ENCODE peak calls at places on chromosomes 1 and 21, in four cellular contexts. F is neuronal stem cell, J is left ventricle myocardium inferior, G is OCI-LY7. U is an unnamed sample. For H3K4me1 and H3K36me3, the result is how much of the 10 kb centered on the place peaks cover.

GRCh38 chr1:53769780-53770179 is 30.8 kb upstream of the GLIS1 start:
- DNase-seq in F (no peak), J (no peak), G (no peak), U (no peak)

GRCh38 chr1:12447849-12448312 is 170.1 kb downstream of the DHRS3 start:
- DNase-seq in F (no peak), J (no peak), G (no peak), U (no peak)

GRCh38 chr1:39776400-39776713 is 5.2 kb upstream of the OXCT2 start:
- DNase-seq in F (no peak), J (no peak), G (peak), U (no peak)

GRCh38 chr1:169928438-169929209 is 34.9 kb upstream of the SCYL3 start:
- DNase-seq in F (peak), J (no peak), G (peak), U (no peak)

GRCh38 chr1:172917972-172918371 is 132.8 kb downstream of the TNFSF18 start:
- DNase-seq in F (no peak), J (no peak), G (no peak), U (no peak)

GRCh38 chr1:46822248-46822826 is 23.5 kb downstream of the CYP4B1 start:
- DNase-seq in F (no peak), J (no peak), G (no peak), U (no peak)

GRCh38 chr1:39576016-39576657 is 453 bp downstream of the PABPC4 start:
- DNase-seq in F (peak), J (peak), G (peak), U (peak)

GRCh38 chr1:204940591-204940990 is 69.9 kb downstream of the NFASC start:
- DNase-seq in F (no peak), J (no peak), G (no peak), U (no peak)

GRCh38 chr1:56477164-56478111 is 101.9 kb downstream of the PLPP3 start:
- DNase-seq in F (peak), J (peak), G (no peak), U (no peak)

GRCh38 chr21:45850181-45850580 is 131.4 kb upstream of the COL6A1 start:
- DNase-seq in F (no peak), J (no peak), G (no peak), U (no peak)

GRCh38 chr21:23853796-23854379 is 1753.4 kb downstream of the MRPL39 start:
- DNase-seq in F (peak), J (no peak), G (peak), U (no peak)

GRCh38 chr1:15950763-15951295 is 25.1 kb downstream of the ZBTB17 start:
- DNase-seq in F (no peak), J (no peak), G (no peak), U (peak)
- H3K4me1 ChIP-seq in F (under half), J (half or more), G (under half), U (under half)

GRCh38 chr1:150479927-150480352 is 7.3 kb upstream of the TARS2 start:
- DNase-seq in F (no peak), J (no peak), G (no peak), U (no peak)
- H3K36me3 ChIP-seq in F (under half), J (under half), G (under half), U (under half)

DNA sequence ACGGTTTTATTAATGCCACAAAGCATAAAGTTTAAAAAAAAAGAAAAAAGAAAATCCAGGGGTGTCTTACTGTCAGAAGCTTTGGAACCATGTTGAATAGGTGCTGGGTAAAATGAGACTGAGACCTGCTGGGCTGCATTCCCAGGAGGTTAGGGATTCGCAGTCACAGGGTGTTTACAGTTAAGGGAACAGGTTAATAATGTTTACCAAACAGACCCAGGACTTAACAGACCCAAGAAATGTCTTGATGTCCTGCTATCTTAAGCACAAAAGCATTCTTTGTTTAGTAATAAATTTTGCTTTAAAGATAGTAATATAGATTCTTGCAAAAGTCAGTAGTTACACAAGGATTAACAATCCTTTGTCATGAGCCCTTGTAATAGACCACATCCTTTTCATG is 54.7 kb downstream of the OLFML3 start:
- DNase-seq in F (no peak), J (no peak), G (no peak), U (no peak)
- H3K4me1 ChIP-seq in F (under half), J (under half), G (under half), U (under half)

GRCh38 chr1:27806758-27807157 is 23.8 kb upstream of the PPP1R8 start:
- DNase-seq in F (no peak), J (no peak), G (no peak), U (no peak)

GRCh38 chr1:27807385-27807784 is 23.2 kb upstream of the PPP1R8 start:
- DNase-seq in F (no peak), J (no peak), G (no peak), U (no peak)

GRCh38 chr1:27804791-27805190 is 25.8 kb upstream of the PPP1R8 start:
- DNase-seq in F (no peak), J (no peak), G (no peak), U (no peak)
- H3K36me3 ChIP-seq in F (under half), J (half or more), G (half or more), U (under half)

GRCh38 chr1:200039849-200040479 is 12.5 kb downstream of the NR5A2 start:
- DNase-seq in F (peak), J (no peak), G (no peak), U (no peak)
- H3K4me1 ChIP-seq in F (under half), J (half or more), G (under half), U (under half)

DNA sequence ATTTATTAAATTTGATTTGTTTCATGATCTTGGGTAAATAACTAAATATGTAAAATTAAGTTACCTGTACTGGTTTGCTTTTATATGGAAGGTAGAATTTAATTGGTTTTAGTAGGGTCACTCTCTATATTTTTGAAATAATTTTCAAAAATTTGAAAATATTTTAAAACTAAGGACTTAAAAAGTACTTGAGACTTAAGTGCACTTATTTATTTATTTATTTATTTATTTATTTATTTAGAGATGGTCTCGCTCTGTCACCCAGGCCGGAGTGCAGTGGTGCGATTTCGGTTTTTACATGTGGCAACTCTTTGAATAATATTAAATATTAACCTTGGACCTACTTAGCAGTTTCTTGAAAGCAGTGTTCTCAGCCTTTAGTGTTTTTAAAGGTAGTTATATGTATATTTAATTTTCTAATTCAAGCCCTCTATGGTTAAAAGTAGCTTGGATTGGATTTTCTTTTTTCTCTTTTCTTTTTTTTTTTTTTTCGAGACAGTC is 36.4 kb downstream of the TMED5 start:
- DNase-seq in F (no peak), J (no peak), G (no peak), U (no peak)
- H3K36me3 ChIP-seq in F (half or more), J (under half), G (half or more), U (under half)

DNA sequence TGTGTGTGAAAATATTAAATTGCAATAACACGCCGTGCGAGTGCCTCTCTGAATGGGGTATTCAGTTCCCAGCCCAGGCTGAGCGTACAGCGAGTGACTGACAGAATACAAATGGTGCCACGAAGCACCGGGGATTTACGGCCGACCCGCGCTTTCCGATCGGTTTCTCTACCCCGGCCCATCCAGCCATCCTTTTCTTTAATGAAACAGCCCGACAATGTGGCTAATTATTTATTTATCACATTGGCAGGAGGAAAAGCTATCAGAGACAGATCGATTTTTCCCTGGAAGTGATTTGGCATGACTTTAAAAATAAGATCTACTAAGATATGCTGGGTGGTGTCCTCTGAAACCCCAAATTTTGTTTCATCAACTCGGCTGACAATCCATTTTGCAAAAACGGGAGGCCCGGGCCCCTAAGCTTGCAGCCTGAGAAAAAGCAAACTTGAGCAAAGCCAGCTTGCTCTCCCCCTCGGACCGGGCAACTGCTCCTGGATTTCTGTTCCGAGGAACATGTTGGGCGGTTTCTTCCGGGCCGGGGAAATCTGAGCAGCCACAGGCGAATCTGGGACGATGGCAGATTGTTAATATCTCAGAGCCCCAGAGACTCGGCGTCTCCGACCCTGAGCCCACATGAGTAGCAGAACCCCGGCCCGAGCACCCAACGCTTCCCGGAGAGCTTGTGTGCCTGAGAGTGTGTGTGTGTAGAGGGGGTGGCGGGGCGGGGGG is 11.4 kb downstream of the PRDM16 start:
- DNase-seq in F (no peak), J (no peak), G (no peak), U (no peak)
- H3K4me1 ChIP-seq in F (under half), J (half or more), G (under half), U (under half)

U was measured in effector memory CD4-positive, alpha-beta T cell.